ENCODE peak calls at places on chromosomes 3 and 15, in seven cellular contexts. A, U, E, K, Q, H and W are unnamed samples.

GRCh38 chr3:141477224-141477623 is 9.6 kb upstream of the RASA2 start:
- DNase-seq in E (no peak), Q (peak; percentile 87), U (no peak), K (peak; percentile 41), A (no peak), H (no peak), W (no peak)

GRCh38 chr3:66527253-66527652 is 26.4 kb upstream of the LRIG1 start:
- DNase-seq in E (no peak), A (no peak), Q (no peak), H (no peak), K (no peak), U (no peak), W (peak; percentile 46)

GRCh38 chr3:64150527-64151238 is 74.6 kb downstream of the PRICKLE2 start:
- DNase-seq in K (no peak), U (peak; percentile 86), Q (peak; percentile 70), E (no peak), A (peak; percentile 67), H (peak; percentile 86), W (no peak)

GRCh38 chr3:64300790-64301423 is 75.6 kb upstream of the PRICKLE2 start:
- DNase-seq in Q (peak; percentile 24), U (no peak), K (no peak), A (no peak), E (no peak), H (no peak), W (no peak)

GRCh38 chr3:56810912-56811544 is 9.3 kb upstream of the ARHGEF3 start:
- DNase-seq in Q (peak; percentile 81), U (no peak), A (no peak), E (no peak), H (no peak), K (no peak), W (no peak)

GRCh38 chr15:89874926-89875564 is 18.7 kb downstream of the AP3S2 start:
- DNase-seq in Q (peak; percentile 82), A (peak; percentile 75), U (peak; percentile 88), E (peak; percentile 76), H (peak; percentile 89), K (peak; percentile 75), W (peak; percentile 95)

GRCh38 chr15:94056314-94056713 is 175.0 kb upstream of the MCTP2 start:
- DNase-seq in K (no peak), U (no peak), H (no peak), A (no peak), E (no peak), Q (peak; percentile 6), W (no peak)

GRCh38 chr15:45573961-45574629 is 13.1 kb upstream of the BLOC1S6 start:
- DNase-seq in H (no peak), K (peak; percentile 86), A (no peak), Q (peak; percentile 44), E (no peak), U (no peak), W (peak; percentile 77)

GRCh38 chr15:38647683-38648082 is 83.1 kb upstream of the RASGRP1 start:
- DNase-seq in H (no peak), U (no peak), K (peak; percentile 37), A (no peak), E (no peak), Q (peak; percentile 63), W (peak; percentile 50)

GRCh38 chr15:90291679-90292356 is 26.3 kb downstream of the NGRN start:
- DNase-seq in K (peak; percentile 18), H (peak; percentile 54), A (no peak), U (peak; percentile 75), Q (peak; percentile 55), E (no peak), W (peak; percentile 90)

GRCh38 chr15:66290007-66290406 is 3.4 kb upstream of the DIS3L start:
- DNase-seq in E (no peak), H (no peak), K (no peak), U (no peak), Q (no peak), A (no peak), W (no peak)

GRCh38 chr15:70098461-70099166 is 897 bp upstream of the TLE3 start:
- DNase-seq in U (peak; percentile 57), Q (peak; percentile 34), E (peak; percentile 49), A (no peak), K (peak; percentile 83), H (peak; percentile 70), W (peak; percentile 61)

GRCh38 chr3:148757238-148757930 is 59.7 kb downstream of the AGTR1 start:
- DNase-seq in Q (no peak), E (no peak), U (no peak), K (no peak), H (no peak), A (no peak), W (no peak)

GRCh38 chr3:19149388-19149787 is 1.1 kb downstream of the KCNH8 start:
- DNase-seq in Q (peak; percentile 28), U (no peak), A (peak; percentile 17), K (peak; percentile 84), H (no peak), E (peak; percentile 25), W (peak; percentile 48)

GRCh38 chr3:19151171-19151570 is 2.9 kb downstream of the KCNH8 start:
- DNase-seq in Q (no peak), E (no peak), A (no peak), U (no peak), H (no peak), K (no peak), W (no peak)

GRCh38 chr3:19147905-19148767 is at the start of gene KCNH8:
- DNase-seq in H (no peak), E (no peak), U (peak; percentile 51), K (peak; percentile 57), A (peak; percentile 3), Q (no peak), W (no peak)

GRCh38 chr3:19146685-19147650 is 1.3 kb upstream of the KCNH8 start:
- DNase-seq in E (peak; percentile 37), H (peak; percentile 82), A (peak; percentile 62), K (peak; percentile 95), Q (peak; percentile 65), U (peak; percentile 84), W (peak; percentile 91)

GRCh38 chr3:19148768-19149091 is 420 bp downstream of the KCNH8 start:
- DNase-seq in H (no peak), Q (no peak), A (no peak), K (peak; percentile 29), E (no peak), U (no peak), W (no peak)
- H3K4me3 ChIP-seq in H (peak overlapping the region; percentile 69), Q (no peak overlapping the region), A (no peak overlapping the region), K (peak overlapping the region; percentile 43), E (peak overlapping the region; percentile 38), U (peak overlapping the region; percentile 48), W (no peak overlapping the region)

DNA sequence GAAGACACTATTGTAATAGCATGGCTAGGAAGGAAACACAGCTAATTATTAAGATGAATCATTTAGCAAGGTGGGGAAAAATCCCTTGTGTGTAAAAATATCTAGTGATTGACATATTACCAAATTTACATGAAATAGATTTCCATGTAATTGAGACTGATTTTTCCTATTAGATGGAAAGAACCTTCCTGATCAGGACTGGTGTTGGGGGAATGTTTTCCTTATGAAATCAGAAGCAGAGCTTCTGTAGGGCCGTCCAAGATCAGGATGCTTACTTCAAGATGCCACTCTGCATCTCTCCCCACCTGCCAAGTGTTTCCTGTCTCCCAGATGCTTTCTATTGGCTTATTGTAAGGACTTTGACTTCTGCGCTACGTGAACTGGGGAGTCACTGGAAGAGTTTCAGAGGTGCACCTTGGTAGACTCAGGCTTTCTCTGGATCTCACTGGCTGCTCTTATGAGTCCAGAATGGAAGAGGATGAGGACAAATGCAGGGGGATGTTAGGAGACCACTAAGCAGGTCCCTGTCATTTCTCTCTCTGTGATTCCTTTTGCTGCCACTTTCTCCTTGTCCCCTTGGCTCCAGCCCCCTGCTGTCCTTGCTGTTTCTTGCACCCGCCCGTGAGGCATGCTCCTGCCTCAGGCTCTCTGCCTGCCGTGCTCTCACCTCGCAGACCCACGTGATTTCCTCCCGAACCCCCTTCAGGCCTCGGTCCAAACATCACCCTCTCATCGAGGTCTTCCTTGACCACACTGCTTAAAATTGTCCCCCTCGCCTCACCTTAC is 30.1 kb downstream of the BTD start:
- DNase-seq in U (no peak), E (no peak), Q (no peak), A (no peak), K (peak; percentile 53), H (no peak), W (no peak)
- H3K4me1 ChIP-seq in U (peaks cover 32% of the 10 kb centered on the region), E (peaks cover 24% of the 10 kb centered on the region), Q (peaks cover 66% of the 10 kb centered on the region), A (peaks cover 59% of the 10 kb centered on the region), K (no peaks in the 10 kb centered on the region), H (peaks cover 23% of the 10 kb centered on the region), W (peaks cover 26% of the 10 kb centered on the region)

GRCh38 chr3:139482206-139482605 is 5.9 kb upstream of the RBP2 start:
- DNase-seq in E (no peak), Q (no peak), U (no peak), A (no peak), K (no peak), H (no peak), W (no peak)

GRCh38 chr3:139476348-139476747 is at the start of gene RBP2:
- DNase-seq in Q (no peak), E (no peak), K (no peak), U (no peak), H (no peak), A (no peak), W (no peak)

GRCh38 chr3:139480585-139480984 is 4.3 kb upstream of the RBP2 start:
- DNase-seq in K (peak; percentile 18), U (peak; percentile 70), E (no peak), A (no peak), Q (no peak), H (no peak), W (no peak)

GRCh38 chr3:139481116-139481515 is 4.8 kb upstream of the RBP2 start:
- DNase-seq in Q (no peak), E (no peak), U (no peak), A (no peak), K (peak; percentile 56), H (no peak), W (no peak)

DNA sequence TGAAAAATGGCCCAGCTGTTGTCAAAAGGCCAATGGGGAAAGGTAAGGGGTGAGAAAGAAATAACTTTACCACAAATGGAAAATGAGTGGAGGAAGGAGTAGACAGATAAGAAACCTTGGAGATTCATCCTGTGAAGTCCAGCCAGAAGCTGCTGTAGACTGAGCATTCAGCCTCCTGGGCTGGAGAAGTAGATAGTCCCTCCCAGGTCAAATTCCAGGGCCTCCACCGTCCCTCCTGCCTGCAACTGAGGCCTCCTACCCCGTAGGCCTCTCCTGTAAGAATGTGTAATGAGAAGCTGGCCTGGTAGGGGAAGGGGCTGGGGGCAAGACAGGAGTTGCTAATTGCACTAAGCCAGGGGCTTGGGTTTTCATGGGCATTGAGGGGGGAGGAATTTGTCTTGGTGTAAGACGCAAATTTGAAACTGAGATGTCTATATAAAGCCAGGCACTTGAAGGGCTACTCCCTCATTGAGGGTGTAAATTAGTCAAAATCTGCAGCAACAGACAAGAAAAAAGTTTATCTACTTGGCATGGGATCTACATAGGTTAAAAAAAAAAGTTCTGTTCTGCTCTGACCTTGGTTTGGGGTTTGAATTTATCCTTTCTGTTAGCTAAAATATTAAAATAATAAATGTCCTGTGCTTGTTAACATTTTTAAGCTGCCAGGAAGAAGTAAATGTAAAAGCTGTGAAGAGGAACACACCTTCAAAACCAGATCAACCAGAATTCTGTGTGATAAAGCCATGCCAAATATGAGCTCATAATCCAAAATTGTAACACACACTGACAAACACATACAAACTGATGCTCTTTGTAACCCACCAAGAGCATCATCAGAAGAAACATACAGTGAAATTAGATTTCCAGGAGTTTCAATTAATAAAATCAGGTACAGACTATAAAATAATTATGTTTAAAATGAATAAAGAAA is 1.7 kb upstream of the RBP2 start:
- DNase-seq in E (no peak), K (peak; percentile 14), U (no peak), Q (peak; percentile 27), A (no peak), H (no peak), W (no peak)
- H3K27ac ChIP-seq in E (no peak overlapping the region), K (no peak overlapping the region), U (no peak overlapping the region), Q (no peak overlapping the region), A (no peak overlapping the region), H (peak overlapping the region; percentile 57), W (no peak overlapping the region)

GRCh38 chr3:181839915-181840295 is 128.2 kb downstream of the SOX2 start:
- DNase-seq in K (no peak), A (no peak), Q (no peak), U (no peak), H (no peak), E (no peak), W (no peak)
- H3K4me3 ChIP-seq in K (no peak overlapping the region), A (no peak overlapping the region), Q (peak overlapping the region; percentile 61), U (no peak overlapping the region), H (peak overlapping the region; percentile 25), E (no peak overlapping the region), W (peak overlapping the region; percentile 57)